ENCODE peak calls at places on chromosomes 12 and 14, in ten cellular contexts. S is prostate gland; I is amygdala; P is germinal center; N is HS-5; M is NCI-H1105; A is fibroblast of pulmonary artery; L is ecto neural progenitor cell; O is HTR-8/SVneo; R is stimulated activated CD4-positive, alpha-beta T cell treated with anti-CD3 and anti-CD28 coated beads, Interleukin-2, amount 100 ng/mL, for 48 hours. V is an unnamed sample.

GRCh38 chr12:95963104-95963503 is 20.0 kb downstream of the AMDHD1 start:
- DNase-seq in S (no peak), I (no peak), P (no peak), N (no peak), M (no peak), A (no peak), L (no peak), O (no peak), R (no peak), V (no peak)

GRCh38 chr12:117662220-117662619 is 300.8 kb upstream of the NOS1 start:
- DNase-seq in S (no peak), I (no peak), P (no peak), N (no peak), M (no peak), A (no peak), L (no peak), O (no peak), R (no peak), V (no peak)

GRCh38 chr14:33120341-33120740 is 181.7 kb downstream of the NPAS3 start:
- DNase-seq in S (no peak), I (no peak), P (no peak), N (peak), M (no peak), A (peak), L (no peak), O (peak), R (no peak), V (no peak)

GRCh38 chr12:63918788-63919300 is 74.3 kb downstream of the SRGAP1 start:
- DNase-seq in S (no peak), I (no peak), P (no peak), N (peak), M (no peak), A (peak), L (no peak), O (peak), R (no peak), V (no peak)

GRCh38 chr12:1197264-1198018 is 206.4 kb downstream of the ERC1 start:
- DNase-seq in S (no peak), I (no peak), P (no peak), N (peak), M (no peak), A (no peak), L (no peak), O (no peak), R (no peak), V (no peak)

GRCh38 chr12:51798507-51798906 is 50.0 kb downstream of the FIGNL2 start:
- DNase-seq in S (no peak), I (no peak), P (no peak), N (no peak), M (no peak), A (no peak), L (no peak), O (no peak), R (no peak), V (no peak)

GRCh38 chr12:32134144-32134888 is 27.7 kb downstream of the BICD1 start:
- DNase-seq in S (no peak), I (no peak), P (peak), N (no peak), M (no peak), A (peak), L (no peak), O (no peak), R (peak), V (no peak)

GRCh38 chr14:41605550-41606248 is 977 bp upstream of the LRFN5 start:
- DNase-seq in S (no peak), I (no peak), P (no peak), N (no peak), M (peak), A (peak), L (peak), O (no peak), R (no peak), V (peak)

GRCh38 chr12:130847097-130847496 is 8.0 kb upstream of the STX2 start:
- DNase-seq in S (no peak), I (no peak), P (no peak), N (no peak), M (no peak), A (no peak), L (no peak), O (no peak), R (no peak), V (no peak)

GRCh38 chr14:81551471-81551870 is 17.8 kb upstream of the SEL1L start:
- DNase-seq in S (no peak), I (no peak), P (no peak), N (no peak), M (no peak), A (no peak), L (no peak), O (no peak), R (no peak), V (no peak)

GRCh38 chr12:47417960-47418359 is 287.9 kb downstream of the RPAP3 start:
- DNase-seq in S (no peak), I (no peak), P (no peak), N (no peak), M (no peak), A (no peak), L (no peak), O (no peak), R (no peak), V (no peak)

GRCh38 chr12:8987589-8988205 is 1.6 kb upstream of the KLRG1 start:
- DNase-seq in S (no peak), I (no peak), P (no peak), N (no peak), M (no peak), A (no peak), L (no peak), O (no peak), R (no peak), V (no peak)

GRCh38 chr12:104457746-104458644 is 1.2 kb downstream of the CHST11 start:
- DNase-seq in S (no peak), I (no peak), P (peak), N (no peak), M (peak), A (no peak), L (peak), O (peak), R (peak), V (no peak)

GRCh38 chr12:24404086-24404815 is 454.8 kb upstream of the SOX5 start:
- DNase-seq in S (no peak), I (no peak), P (no peak), N (no peak), M (no peak), A (peak), L (no peak), O (no peak), R (no peak), V (no peak)

GRCh38 chr12:59166457-59166856 is 246.2 kb upstream of the LRIG3 start:
- DNase-seq in S (no peak), I (no peak), P (no peak), N (no peak), M (no peak), A (no peak), L (no peak), O (no peak), R (no peak), V (no peak)

GRCh38 chr14:74686324-74686723 is 26.6 kb downstream of the AREL1 start:
- DNase-seq in S (no peak), I (no peak), P (no peak), N (no peak), M (no peak), A (no peak), L (no peak), O (no peak), R (no peak), V (no peak)

GRCh38 chr12:50017047-50017446 is 8.2 kb downstream of the RACGAP1 start:
- DNase-seq in S (no peak), I (no peak), P (no peak), N (peak), M (no peak), A (peak), L (no peak), O (no peak), R (no peak), V (no peak)

GRCh38 chr14:105333613-105334364 is 19.2 kb downstream of the PACS2 start:
- DNase-seq in S (no peak), I (no peak), P (no peak), N (no peak), M (no peak), A (no peak), L (no peak), O (no peak), R (no peak), V (no peak)

GRCh38 chr12:57342207-57342691 is 88.6 kb downstream of the R3HDM2 start:
- DNase-seq in S (no peak), I (peak), P (no peak), N (no peak), M (no peak), A (peak), L (peak), O (no peak), R (no peak), V (peak)

GRCh38 chr12:9707864-9708808 is 24.8 kb downstream of the CLECL1 start:
- DNase-seq in S (peak), I (no peak), P (peak), N (no peak), M (peak), A (peak), L (peak), O (peak), R (peak), V (peak)

GRCh38 chr12:85155791-85156190 is 119.6 kb downstream of the LRRIQ1 start:
- DNase-seq in S (no peak), I (no peak), P (no peak), N (no peak), M (no peak), A (peak), L (no peak), O (no peak), R (no peak), V (no peak)

V was measured in posterior cingulate gyrus.